ENCODE peak calls at places on chromosomes 11 and 22, in six cellular contexts. One of them, this sample, is unnamed.

GRCh38 chr11:120025606-120026335 is 112.1 kb downstream of the TRIM29 start:
- DNase-seq in dermis microvascular lymphatic vessel endothelial cell: no peak
- DNase-seq in mucosa of gallbladder: no peak
- DNase-seq in neural crest cell: no peak
- DNase-seq in right atrium auricular region: peak
- DNase-seq in stimulated activated CD8-positive, alpha-beta memory T cell treated with anti-CD3 and anti-CD28 coated beads, Interleukin-15, amount 100 ng/mL, for 48 hours: no peak
- DNase-seq in this sample: no peak

GRCh38 chr11:43486141-43486540 is 127.4 kb downstream of the TTC17 start:
- DNase-seq in dermis microvascular lymphatic vessel endothelial cell: peak
- DNase-seq in mucosa of gallbladder: no peak
- DNase-seq in neural crest cell: no peak
- DNase-seq in right atrium auricular region: no peak
- DNase-seq in stimulated activated CD8-positive, alpha-beta memory T cell treated with anti-CD3 and anti-CD28 coated beads, Interleukin-15, amount 100 ng/mL, for 48 hours: no peak
- DNase-seq in this sample: no peak

GRCh38 chr11:103681855-103682254 is 354.6 kb upstream of the DDI1 start:
- DNase-seq in dermis microvascular lymphatic vessel endothelial cell: no peak
- DNase-seq in mucosa of gallbladder: no peak
- DNase-seq in neural crest cell: no peak
- DNase-seq in right atrium auricular region: no peak
- DNase-seq in stimulated activated CD8-positive, alpha-beta memory T cell treated with anti-CD3 and anti-CD28 coated beads, Interleukin-15, amount 100 ng/mL, for 48 hours: no peak
- DNase-seq in this sample: no peak

GRCh38 chr11:9158898-9159391 is 67.5 kb upstream of the SCUBE2 start:
- DNase-seq in dermis microvascular lymphatic vessel endothelial cell: peak
- DNase-seq in mucosa of gallbladder: no peak
- DNase-seq in neural crest cell: no peak
- DNase-seq in right atrium auricular region: no peak
- DNase-seq in stimulated activated CD8-positive, alpha-beta memory T cell treated with anti-CD3 and anti-CD28 coated beads, Interleukin-15, amount 100 ng/mL, for 48 hours: no peak
- DNase-seq in this sample: no peak

GRCh38 chr11:62842171-62842717 is 2.9 kb upstream of the WDR74 start:
- DNase-seq in dermis microvascular lymphatic vessel endothelial cell: no peak
- DNase-seq in mucosa of gallbladder: peak
- DNase-seq in neural crest cell: no peak
- DNase-seq in right atrium auricular region: peak
- DNase-seq in stimulated activated CD8-positive, alpha-beta memory T cell treated with anti-CD3 and anti-CD28 coated beads, Interleukin-15, amount 100 ng/mL, for 48 hours: no peak
- DNase-seq in this sample: no peak

GRCh38 chr22:42720263-42721044 is at the start of gene A4GALT:
- DNase-seq in dermis microvascular lymphatic vessel endothelial cell: peak
- DNase-seq in mucosa of gallbladder: no peak
- DNase-seq in neural crest cell: no peak
- DNase-seq in right atrium auricular region: no peak
- DNase-seq in stimulated activated CD8-positive, alpha-beta memory T cell treated with anti-CD3 and anti-CD28 coated beads, Interleukin-15, amount 100 ng/mL, for 48 hours: no peak
- DNase-seq in this sample: peak

GRCh38 chr22:20785415-20785814 is 11.5 kb downstream of the SERPIND1 start:
- DNase-seq in dermis microvascular lymphatic vessel endothelial cell: no peak
- DNase-seq in mucosa of gallbladder: no peak
- DNase-seq in neural crest cell: no peak
- DNase-seq in right atrium auricular region: no peak
- DNase-seq in stimulated activated CD8-positive, alpha-beta memory T cell treated with anti-CD3 and anti-CD28 coated beads, Interleukin-15, amount 100 ng/mL, for 48 hours: no peak
- DNase-seq in this sample: no peak

GRCh38 chr22:22553735-22554134 is 5.3 kb downstream of the PRAME start:
- DNase-seq in dermis microvascular lymphatic vessel endothelial cell: no peak
- DNase-seq in mucosa of gallbladder: no peak
- DNase-seq in neural crest cell: no peak
- DNase-seq in right atrium auricular region: no peak
- DNase-seq in stimulated activated CD8-positive, alpha-beta memory T cell treated with anti-CD3 and anti-CD28 coated beads, Interleukin-15, amount 100 ng/mL, for 48 hours: no peak
- DNase-seq in this sample: no peak

GRCh38 chr11:118436639-118437045 is 350 bp downstream of the KMT2A start:
- DNase-seq in dermis microvascular lymphatic vessel endothelial cell: peak
- DNase-seq in mucosa of gallbladder: peak
- DNase-seq in neural crest cell: peak
- DNase-seq in right atrium auricular region: no peak
- DNase-seq in stimulated activated CD8-positive, alpha-beta memory T cell treated with anti-CD3 and anti-CD28 coated beads, Interleukin-15, amount 100 ng/mL, for 48 hours: no peak
- DNase-seq in this sample: peak

GRCh38 chr11:2761131-2762030 is 61.6 kb upstream of the KCNQ1OT1 start:
- DNase-seq in dermis microvascular lymphatic vessel endothelial cell: no peak
- DNase-seq in mucosa of gallbladder: peak
- DNase-seq in neural crest cell: no peak
- DNase-seq in right atrium auricular region: peak
- DNase-seq in stimulated activated CD8-positive, alpha-beta memory T cell treated with anti-CD3 and anti-CD28 coated beads, Interleukin-15, amount 100 ng/mL, for 48 hours: no peak
- DNase-seq in this sample: no peak

GRCh38 chr11:12245091-12245490 is 132.3 kb upstream of the PARVA start:
- DNase-seq in dermis microvascular lymphatic vessel endothelial cell: no peak
- DNase-seq in mucosa of gallbladder: no peak
- DNase-seq in neural crest cell: no peak
- DNase-seq in right atrium auricular region: peak
- DNase-seq in stimulated activated CD8-positive, alpha-beta memory T cell treated with anti-CD3 and anti-CD28 coated beads, Interleukin-15, amount 100 ng/mL, for 48 hours: no peak
- DNase-seq in this sample: no peak

GRCh38 chr22:41237707-41238569 is 2.8 kb downstream of the CHADL start:
- DNase-seq in dermis microvascular lymphatic vessel endothelial cell: peak
- DNase-seq in mucosa of gallbladder: peak
- DNase-seq in neural crest cell: peak
- DNase-seq in right atrium auricular region: peak
- DNase-seq in stimulated activated CD8-positive, alpha-beta memory T cell treated with anti-CD3 and anti-CD28 coated beads, Interleukin-15, amount 100 ng/mL, for 48 hours: peak
- DNase-seq in this sample: peak

GRCh38 chr11:14974723-14975587 is 2.8 kb upstream of the CALCA start:
- DNase-seq in dermis microvascular lymphatic vessel endothelial cell: peak
- DNase-seq in mucosa of gallbladder: peak
- DNase-seq in neural crest cell: peak
- DNase-seq in right atrium auricular region: peak
- DNase-seq in stimulated activated CD8-positive, alpha-beta memory T cell treated with anti-CD3 and anti-CD28 coated beads, Interleukin-15, amount 100 ng/mL, for 48 hours: peak
- DNase-seq in this sample: peak

GRCh38 chr11:2166091-2166851 is 5.3 kb upstream of the INS start:
- DNase-seq in dermis microvascular lymphatic vessel endothelial cell: peak
- DNase-seq in mucosa of gallbladder: no peak
- DNase-seq in neural crest cell: peak
- DNase-seq in right atrium auricular region: no peak
- DNase-seq in stimulated activated CD8-positive, alpha-beta memory T cell treated with anti-CD3 and anti-CD28 coated beads, Interleukin-15, amount 100 ng/mL, for 48 hours: no peak
- DNase-seq in this sample: peak

GRCh38 chr11:19995131-19995530 is 165.1 kb downstream of the DBX1 start:
- DNase-seq in dermis microvascular lymphatic vessel endothelial cell: peak
- DNase-seq in mucosa of gallbladder: no peak
- DNase-seq in neural crest cell: no peak
- DNase-seq in right atrium auricular region: peak
- DNase-seq in stimulated activated CD8-positive, alpha-beta memory T cell treated with anti-CD3 and anti-CD28 coated beads, Interleukin-15, amount 100 ng/mL, for 48 hours: no peak
- DNase-seq in this sample: no peak

GRCh38 chr11:124763156-124763947 is 1.3 kb upstream of the ESAM start:
- DNase-seq in dermis microvascular lymphatic vessel endothelial cell: peak
- DNase-seq in mucosa of gallbladder: peak
- DNase-seq in neural crest cell: peak
- DNase-seq in right atrium auricular region: no peak
- DNase-seq in stimulated activated CD8-positive, alpha-beta memory T cell treated with anti-CD3 and anti-CD28 coated beads, Interleukin-15, amount 100 ng/mL, for 48 hours: peak
- DNase-seq in this sample: peak

This sample was measured in retina.